ENCODE peak calls at places on chromosome 13, in nine cellular contexts. One of them, this sample, is unnamed.

GRCh38 chr13:31052478-31052877 is 109.2 kb downstream of the HSPH1 start:
- DNase-seq in GM12864: no peak
- DNase-seq in colonic mucosa: no peak
- DNase-seq in NCI-H1092 treated with DMSO at 0.1 percent for 48 hours: no peak
- DNase-seq in stimulated activated CD4-positive, alpha-beta T cell treated with anti-CD3 and anti-CD28 coated beads, Interleukin-1b, Interleukin-23, amount 100 ng/mL, for 1 hour: no peak
- DNase-seq in transverse colon: no peak
- DNase-seq in NCI-H2029: no peak
- DNase-seq in tibial nerve: no peak
- DNase-seq in lung: no peak
- DNase-seq in this sample: no peak

GRCh38 chr13:100490692-100491091 is 97.9 kb downstream of the GGACT start:
- DNase-seq in GM12864: no peak
- DNase-seq in NCI-H1092 treated with DMSO at 0.1 percent for 48 hours: peak
- DNase-seq in lung: peak
- DNase-seq in stimulated activated CD4-positive, alpha-beta T cell treated with anti-CD3 and anti-CD28 coated beads, Interleukin-1b, Interleukin-23, amount 100 ng/mL, for 1 hour: no peak
- DNase-seq in NCI-H2029: peak
- DNase-seq in colonic mucosa: no peak
- DNase-seq in transverse colon: no peak
- DNase-seq in tibial nerve: no peak
- DNase-seq in this sample: no peak

GRCh38 chr13:89375839-89376238 is 1704.7 kb downstream of the SLITRK5 start:
- DNase-seq in GM12864: no peak
- DNase-seq in NCI-H2029: no peak
- DNase-seq in NCI-H1092 treated with DMSO at 0.1 percent for 48 hours: no peak
- DNase-seq in transverse colon: no peak
- DNase-seq in tibial nerve: no peak
- DNase-seq in lung: no peak
- DNase-seq in colonic mucosa: no peak
- DNase-seq in stimulated activated CD4-positive, alpha-beta T cell treated with anti-CD3 and anti-CD28 coated beads, Interleukin-1b, Interleukin-23, amount 100 ng/mL, for 1 hour: no peak
- DNase-seq in this sample: no peak

GRCh38 chr13:70339738-70340137 is 231.5 kb upstream of the KLHL1 start:
- DNase-seq in transverse colon: no peak
- DNase-seq in NCI-H1092 treated with DMSO at 0.1 percent for 48 hours: peak
- DNase-seq in GM12864: no peak
- DNase-seq in colonic mucosa: peak
- DNase-seq in NCI-H2029: no peak
- DNase-seq in lung: no peak
- DNase-seq in tibial nerve: no peak
- DNase-seq in stimulated activated CD4-positive, alpha-beta T cell treated with anti-CD3 and anti-CD28 coated beads, Interleukin-1b, Interleukin-23, amount 100 ng/mL, for 1 hour: no peak
- DNase-seq in this sample: no peak

GRCh38 chr13:33279898-33280549 is 5.5 kb downstream of the STARD13 start:
- DNase-seq in colonic mucosa: no peak
- DNase-seq in stimulated activated CD4-positive, alpha-beta T cell treated with anti-CD3 and anti-CD28 coated beads, Interleukin-1b, Interleukin-23, amount 100 ng/mL, for 1 hour: no peak
- DNase-seq in tibial nerve: no peak
- DNase-seq in lung: no peak
- DNase-seq in GM12864: no peak
- DNase-seq in NCI-H2029: no peak
- DNase-seq in transverse colon: no peak
- DNase-seq in NCI-H1092 treated with DMSO at 0.1 percent for 48 hours: no peak
- DNase-seq in this sample: no peak

GRCh38 chr13:93689333-93689732 is 462.7 kb downstream of the GPC6 start:
- DNase-seq in lung: no peak
- DNase-seq in GM12864: no peak
- DNase-seq in NCI-H2029: no peak
- DNase-seq in stimulated activated CD4-positive, alpha-beta T cell treated with anti-CD3 and anti-CD28 coated beads, Interleukin-1b, Interleukin-23, amount 100 ng/mL, for 1 hour: no peak
- DNase-seq in NCI-H1092 treated with DMSO at 0.1 percent for 48 hours: no peak
- DNase-seq in transverse colon: no peak
- DNase-seq in tibial nerve: no peak
- DNase-seq in colonic mucosa: no peak
- DNase-seq in this sample: no peak

GRCh38 chr13:33057019-33057785 is 41.0 kb downstream of the KL start:
- DNase-seq in NCI-H1092 treated with DMSO at 0.1 percent for 48 hours: no peak
- DNase-seq in transverse colon: no peak
- DNase-seq in NCI-H2029: no peak
- DNase-seq in tibial nerve: peak
- DNase-seq in GM12864: no peak
- DNase-seq in lung: no peak
- DNase-seq in colonic mucosa: no peak
- DNase-seq in stimulated activated CD4-positive, alpha-beta T cell treated with anti-CD3 and anti-CD28 coated beads, Interleukin-1b, Interleukin-23, amount 100 ng/mL, for 1 hour: no peak
- DNase-seq in this sample: no peak

GRCh38 chr13:106570354-106570822 is 2.5 kb upstream of the ARGLU1 start:
- DNase-seq in tibial nerve: peak
- DNase-seq in transverse colon: peak
- DNase-seq in stimulated activated CD4-positive, alpha-beta T cell treated with anti-CD3 and anti-CD28 coated beads, Interleukin-1b, Interleukin-23, amount 100 ng/mL, for 1 hour: peak
- DNase-seq in NCI-H2029: no peak
- DNase-seq in NCI-H1092 treated with DMSO at 0.1 percent for 48 hours: no peak
- DNase-seq in GM12864: peak
- DNase-seq in lung: peak
- DNase-seq in colonic mucosa: peak
- DNase-seq in this sample: no peak

GRCh38 chr13:108495686-108496363 is 133.6 kb upstream of the MYO16 start:
- DNase-seq in GM12864: no peak
- DNase-seq in NCI-H1092 treated with DMSO at 0.1 percent for 48 hours: no peak
- DNase-seq in stimulated activated CD4-positive, alpha-beta T cell treated with anti-CD3 and anti-CD28 coated beads, Interleukin-1b, Interleukin-23, amount 100 ng/mL, for 1 hour: no peak
- DNase-seq in colonic mucosa: no peak
- DNase-seq in lung: no peak
- DNase-seq in transverse colon: no peak
- DNase-seq in NCI-H2029: no peak
- DNase-seq in tibial nerve: no peak
- DNase-seq in this sample: no peak

GRCh38 chr13:90750021-90750420 is 597.5 kb upstream of the MIR17HG start:
- DNase-seq in NCI-H2029: no peak
- DNase-seq in tibial nerve: no peak
- DNase-seq in GM12864: no peak
- DNase-seq in lung: no peak
- DNase-seq in stimulated activated CD4-positive, alpha-beta T cell treated with anti-CD3 and anti-CD28 coated beads, Interleukin-1b, Interleukin-23, amount 100 ng/mL, for 1 hour: no peak
- DNase-seq in colonic mucosa: no peak
- DNase-seq in NCI-H1092 treated with DMSO at 0.1 percent for 48 hours: no peak
- DNase-seq in transverse colon: no peak
- DNase-seq in this sample: no peak

GRCh38 chr13:87535911-87536310 is 135.3 kb upstream of the SLITRK5 start:
- DNase-seq in stimulated activated CD4-positive, alpha-beta T cell treated with anti-CD3 and anti-CD28 coated beads, Interleukin-1b, Interleukin-23, amount 100 ng/mL, for 1 hour: no peak
- DNase-seq in tibial nerve: no peak
- DNase-seq in transverse colon: no peak
- DNase-seq in colonic mucosa: no peak
- DNase-seq in NCI-H2029: no peak
- DNase-seq in lung: no peak
- DNase-seq in GM12864: no peak
- DNase-seq in NCI-H1092 treated with DMSO at 0.1 percent for 48 hours: no peak
- DNase-seq in this sample: no peak

GRCh38 chr13:43815204-43815603 is 28.4 kb upstream of the ENOX1 start:
- DNase-seq in tibial nerve: no peak
- DNase-seq in lung: no peak
- DNase-seq in GM12864: no peak
- DNase-seq in stimulated activated CD4-positive, alpha-beta T cell treated with anti-CD3 and anti-CD28 coated beads, Interleukin-1b, Interleukin-23, amount 100 ng/mL, for 1 hour: no peak
- DNase-seq in colonic mucosa: no peak
- DNase-seq in NCI-H1092 treated with DMSO at 0.1 percent for 48 hours: no peak
- DNase-seq in NCI-H2029: no peak
- DNase-seq in transverse colon: no peak
- DNase-seq in this sample: no peak

GRCh38 chr13:114099191-114099590 is 33.2 kb downstream of the RASA3 start:
- DNase-seq in colonic mucosa: peak
- DNase-seq in transverse colon: peak
- DNase-seq in lung: no peak
- DNase-seq in NCI-H1092 treated with DMSO at 0.1 percent for 48 hours: peak
- DNase-seq in GM12864: no peak
- DNase-seq in stimulated activated CD4-positive, alpha-beta T cell treated with anti-CD3 and anti-CD28 coated beads, Interleukin-1b, Interleukin-23, amount 100 ng/mL, for 1 hour: no peak
- DNase-seq in tibial nerve: peak
- DNase-seq in NCI-H2029: no peak
- DNase-seq in this sample: no peak

GRCh38 chr13:29887030-29887557 is 36.7 kb upstream of the UBL3 start:
- DNase-seq in stimulated activated CD4-positive, alpha-beta T cell treated with anti-CD3 and anti-CD28 coated beads, Interleukin-1b, Interleukin-23, amount 100 ng/mL, for 1 hour: no peak
- DNase-seq in transverse colon: no peak
- DNase-seq in tibial nerve: no peak
- DNase-seq in colonic mucosa: no peak
- DNase-seq in lung: no peak
- DNase-seq in GM12864: no peak
- DNase-seq in NCI-H2029: no peak
- DNase-seq in NCI-H1092 treated with DMSO at 0.1 percent for 48 hours: no peak
- DNase-seq in this sample: no peak

GRCh38 chr13:63288576-63288975 is 1872.9 kb upstream of the PCDH20 start:
- DNase-seq in lung: no peak
- DNase-seq in NCI-H2029: no peak
- DNase-seq in tibial nerve: no peak
- DNase-seq in stimulated activated CD4-positive, alpha-beta T cell treated with anti-CD3 and anti-CD28 coated beads, Interleukin-1b, Interleukin-23, amount 100 ng/mL, for 1 hour: no peak
- DNase-seq in NCI-H1092 treated with DMSO at 0.1 percent for 48 hours: no peak
- DNase-seq in colonic mucosa: no peak
- DNase-seq in GM12864: no peak
- DNase-seq in transverse colon: no peak
- DNase-seq in this sample: no peak

GRCh38 chr13:73936001-73936400 is 198.2 kb downstream of the KLF12 start:
- DNase-seq in GM12864: no peak
- DNase-seq in colonic mucosa: no peak
- DNase-seq in transverse colon: no peak
- DNase-seq in NCI-H2029: no peak
- DNase-seq in lung: no peak
- DNase-seq in NCI-H1092 treated with DMSO at 0.1 percent for 48 hours: no peak
- DNase-seq in tibial nerve: no peak
- DNase-seq in stimulated activated CD4-positive, alpha-beta T cell treated with anti-CD3 and anti-CD28 coated beads, Interleukin-1b, Interleukin-23, amount 100 ng/mL, for 1 hour: no peak
- DNase-seq in this sample: no peak

GRCh38 chr13:33108620-33109019 is 92.4 kb downstream of the KL start:
- DNase-seq in transverse colon: no peak
- DNase-seq in NCI-H1092 treated with DMSO at 0.1 percent for 48 hours: no peak
- DNase-seq in colonic mucosa: no peak
- DNase-seq in tibial nerve: no peak
- DNase-seq in GM12864: no peak
- DNase-seq in stimulated activated CD4-positive, alpha-beta T cell treated with anti-CD3 and anti-CD28 coated beads, Interleukin-1b, Interleukin-23, amount 100 ng/mL, for 1 hour: no peak
- DNase-seq in NCI-H2029: no peak
- DNase-seq in lung: no peak
- DNase-seq in this sample: no peak

GRCh38 chr13:95704510-95704909 is 27.6 kb downstream of the DNAJC3 start:
- DNase-seq in NCI-H2029: no peak
- DNase-seq in tibial nerve: no peak
- DNase-seq in lung: no peak
- DNase-seq in colonic mucosa: no peak
- DNase-seq in stimulated activated CD4-positive, alpha-beta T cell treated with anti-CD3 and anti-CD28 coated beads, Interleukin-1b, Interleukin-23, amount 100 ng/mL, for 1 hour: no peak
- DNase-seq in GM12864: no peak
- DNase-seq in transverse colon: no peak
- DNase-seq in NCI-H1092 treated with DMSO at 0.1 percent for 48 hours: no peak
- DNase-seq in this sample: no peak

GRCh38 chr13:30859326-30859725 is 46.7 kb upstream of the MEDAG start:
- DNase-seq in tibial nerve: no peak
- DNase-seq in GM12864: no peak
- DNase-seq in colonic mucosa: no peak
- DNase-seq in NCI-H2029: no peak
- DNase-seq in stimulated activated CD4-positive, alpha-beta T cell treated with anti-CD3 and anti-CD28 coated beads, Interleukin-1b, Interleukin-23, amount 100 ng/mL, for 1 hour: no peak
- DNase-seq in lung: no peak
- DNase-seq in transverse colon: no peak
- DNase-seq in NCI-H1092 treated with DMSO at 0.1 percent for 48 hours: no peak
- DNase-seq in this sample: no peak

GRCh38 chr13:62014299-62014698 is 598.6 kb upstream of the PCDH20 start:
- DNase-seq in NCI-H2029: no peak
- DNase-seq in stimulated activated CD4-positive, alpha-beta T cell treated with anti-CD3 and anti-CD28 coated beads, Interleukin-1b, Interleukin-23, amount 100 ng/mL, for 1 hour: no peak
- DNase-seq in tibial nerve: no peak
- DNase-seq in lung: no peak
- DNase-seq in transverse colon: no peak
- DNase-seq in NCI-H1092 treated with DMSO at 0.1 percent for 48 hours: peak
- DNase-seq in GM12864: no peak
- DNase-seq in colonic mucosa: no peak
- DNase-seq in this sample: no peak

GRCh38 chr13:24053505-24054251 is 106.8 kb upstream of the SPATA13 start:
- DNase-seq in lung: peak
- DNase-seq in colonic mucosa: peak
- DNase-seq in stimulated activated CD4-positive, alpha-beta T cell treated with anti-CD3 and anti-CD28 coated beads, Interleukin-1b, Interleukin-23, amount 100 ng/mL, for 1 hour: peak
- DNase-seq in tibial nerve: no peak
- DNase-seq in NCI-H2029: peak
- DNase-seq in GM12864: peak
- DNase-seq in transverse colon: peak
- DNase-seq in NCI-H1092 treated with DMSO at 0.1 percent for 48 hours: peak
- DNase-seq in this sample: no peak

GRCh38 chr13:64457976-64458375 is 2772.2 kb downstream of the PCDH9 start:
- DNase-seq in GM12864: no peak
- DNase-seq in lung: no peak
- DNase-seq in NCI-H1092 treated with DMSO at 0.1 percent for 48 hours: no peak
- DNase-seq in colonic mucosa: no peak
- DNase-seq in NCI-H2029: no peak
- DNase-seq in stimulated activated CD4-positive, alpha-beta T cell treated with anti-CD3 and anti-CD28 coated beads, Interleukin-1b, Interleukin-23, amount 100 ng/mL, for 1 hour: no peak
- DNase-seq in tibial nerve: no peak
- DNase-seq in transverse colon: no peak
- DNase-seq in this sample: no peak

GRCh38 chr13:42746846-42747245 is 34.5 kb upstream of the FAM216B start:
- DNase-seq in tibial nerve: no peak
- DNase-seq in lung: no peak
- DNase-seq in stimulated activated CD4-positive, alpha-beta T cell treated with anti-CD3 and anti-CD28 coated beads, Interleukin-1b, Interleukin-23, amount 100 ng/mL, for 1 hour: no peak
- DNase-seq in colonic mucosa: no peak
- DNase-seq in GM12864: no peak
- DNase-seq in NCI-H2029: no peak
- DNase-seq in transverse colon: no peak
- DNase-seq in NCI-H1092 treated with DMSO at 0.1 percent for 48 hours: no peak
- DNase-seq in this sample: no peak

GRCh38 chr13:34025746-34026145 is 207.8 kb downstream of the RFC3 start:
- DNase-seq in NCI-H2029: no peak
- DNase-seq in stimulated activated CD4-positive, alpha-beta T cell treated with anti-CD3 and anti-CD28 coated beads, Interleukin-1b, Interleukin-23, amount 100 ng/mL, for 1 hour: no peak
- DNase-seq in transverse colon: no peak
- DNase-seq in tibial nerve: no peak
- DNase-seq in NCI-H1092 treated with DMSO at 0.1 percent for 48 hours: no peak
- DNase-seq in lung: no peak
- DNase-seq in GM12864: no peak
- DNase-seq in colonic mucosa: no peak
- DNase-seq in this sample: no peak

GRCh38 chr13:28486144-28486543 is 8.8 kb downstream of the FLT1 start:
- DNase-seq in lung: no peak
- DNase-seq in colonic mucosa: no peak
- DNase-seq in transverse colon: no peak
- DNase-seq in GM12864: no peak
- DNase-seq in NCI-H1092 treated with DMSO at 0.1 percent for 48 hours: no peak
- DNase-seq in NCI-H2029: no peak
- DNase-seq in tibial nerve: no peak
- DNase-seq in stimulated activated CD4-positive, alpha-beta T cell treated with anti-CD3 and anti-CD28 coated beads, Interleukin-1b, Interleukin-23, amount 100 ng/mL, for 1 hour: no peak
- DNase-seq in this sample: no peak

GRCh38 chr13:50375792-50376191 is 360.5 kb downstream of the KCNRG start:
- DNase-seq in NCI-H1092 treated with DMSO at 0.1 percent for 48 hours: no peak
- DNase-seq in tibial nerve: no peak
- DNase-seq in NCI-H2029: no peak
- DNase-seq in stimulated activated CD4-positive, alpha-beta T cell treated with anti-CD3 and anti-CD28 coated beads, Interleukin-1b, Interleukin-23, amount 100 ng/mL, for 1 hour: no peak
- DNase-seq in colonic mucosa: no peak
- DNase-seq in transverse colon: no peak
- DNase-seq in lung: no peak
- DNase-seq in GM12864: no peak
- DNase-seq in this sample: no peak

GRCh38 chr13:73608157-73608516 is 526.1 kb downstream of the KLF12 start:
- DNase-seq in stimulated activated CD4-positive, alpha-beta T cell treated with anti-CD3 and anti-CD28 coated beads, Interleukin-1b, Interleukin-23, amount 100 ng/mL, for 1 hour: no peak
- DNase-seq in transverse colon: no peak
- DNase-seq in colonic mucosa: no peak
- DNase-seq in NCI-H1092 treated with DMSO at 0.1 percent for 48 hours: peak
- DNase-seq in NCI-H2029: peak
- DNase-seq in lung: no peak
- DNase-seq in GM12864: no peak
- DNase-seq in tibial nerve: no peak
- DNase-seq in this sample: no peak

GRCh38 chr13:113835461-113836274 is 28.2 kb downstream of the GAS6 start:
- DNase-seq in colonic mucosa: no peak
- DNase-seq in GM12864: no peak
- DNase-seq in lung: no peak
- DNase-seq in NCI-H1092 treated with DMSO at 0.1 percent for 48 hours: peak
- DNase-seq in tibial nerve: no peak
- DNase-seq in transverse colon: no peak
- DNase-seq in stimulated activated CD4-positive, alpha-beta T cell treated with anti-CD3 and anti-CD28 coated beads, Interleukin-1b, Interleukin-23, amount 100 ng/mL, for 1 hour: no peak
- DNase-seq in NCI-H2029: no peak
- DNase-seq in this sample: no peak

GRCh38 chr13:40609972-40610726 is 56.3 kb downstream of the FOXO1 start:
- DNase-seq in lung: no peak
- DNase-seq in transverse colon: peak
- DNase-seq in tibial nerve: no peak
- DNase-seq in stimulated activated CD4-positive, alpha-beta T cell treated with anti-CD3 and anti-CD28 coated beads, Interleukin-1b, Interleukin-23, amount 100 ng/mL, for 1 hour: no peak
- DNase-seq in NCI-H2029: no peak
- DNase-seq in NCI-H1092 treated with DMSO at 0.1 percent for 48 hours: no peak
- DNase-seq in GM12864: no peak
- DNase-seq in colonic mucosa: no peak
- DNase-seq in this sample: no peak